ENCODE peak calls at places on chromosomes 5 and 9, in ten cellular contexts. One of them, this sample, is unnamed.

GRCh38 chr5:130323804-130324454 is 419.7 kb downstream of the CHSY3 start:
- DNase-seq in myocyte: peak
- DNase-seq in endothelial cell: no peak
- DNase-seq in AG04449: no peak
- DNase-seq in activated B cell treated with CpG ODN at 0.5 μM for 24 hours: no peak
- DNase-seq in COR-L47: no peak
- DNase-seq in chondrocyte: no peak
- DNase-seq in stimulated activated CD4-positive, alpha-beta T cell treated with anti-CD3 and anti-CD28 coated beads, Interleukin-15, amount 100 ng/mL, for 1 hour: no peak
- DNase-seq in tibial artery: no peak
- DNase-seq in aorta: no peak
- DNase-seq in this sample: no peak

GRCh38 chr5:43036856-43037711 is 3.0 kb downstream of the ANXA2R start:
- DNase-seq in activated B cell treated with CpG ODN at 0.5 μM for 24 hours: no peak
- DNase-seq in AG04449: no peak
- DNase-seq in endothelial cell: peak
- DNase-seq in chondrocyte: no peak
- DNase-seq in stimulated activated CD4-positive, alpha-beta T cell treated with anti-CD3 and anti-CD28 coated beads, Interleukin-15, amount 100 ng/mL, for 1 hour: no peak
- DNase-seq in aorta: no peak
- DNase-seq in myocyte: no peak
- DNase-seq in tibial artery: no peak
- DNase-seq in COR-L47: no peak
- DNase-seq in this sample: peak

GRCh38 chr5:172940242-172941066 is 18.8 kb upstream of the RPL26L1 start:
- DNase-seq in myocyte: no peak
- DNase-seq in endothelial cell: no peak
- DNase-seq in AG04449: no peak
- DNase-seq in aorta: peak
- DNase-seq in activated B cell treated with CpG ODN at 0.5 μM for 24 hours: no peak
- DNase-seq in tibial artery: no peak
- DNase-seq in stimulated activated CD4-positive, alpha-beta T cell treated with anti-CD3 and anti-CD28 coated beads, Interleukin-15, amount 100 ng/mL, for 1 hour: no peak
- DNase-seq in chondrocyte: peak
- DNase-seq in COR-L47: no peak
- DNase-seq in this sample: peak

GRCh38 chr9:136537896-136538598 is 7.8 kb downstream of the NOTCH1 start:
- DNase-seq in AG04449: no peak
- DNase-seq in chondrocyte: no peak
- DNase-seq in COR-L47: no peak
- DNase-seq in tibial artery: no peak
- DNase-seq in activated B cell treated with CpG ODN at 0.5 μM for 24 hours: no peak
- DNase-seq in myocyte: no peak
- DNase-seq in endothelial cell: no peak
- DNase-seq in stimulated activated CD4-positive, alpha-beta T cell treated with anti-CD3 and anti-CD28 coated beads, Interleukin-15, amount 100 ng/mL, for 1 hour: no peak
- DNase-seq in aorta: no peak
- DNase-seq in this sample: no peak

GRCh38 chr9:16386579-16387077 is 483.8 kb downstream of the BNC2 start:
- DNase-seq in aorta: no peak
- DNase-seq in endothelial cell: no peak
- DNase-seq in stimulated activated CD4-positive, alpha-beta T cell treated with anti-CD3 and anti-CD28 coated beads, Interleukin-15, amount 100 ng/mL, for 1 hour: no peak
- DNase-seq in tibial artery: no peak
- DNase-seq in activated B cell treated with CpG ODN at 0.5 μM for 24 hours: no peak
- DNase-seq in chondrocyte: no peak
- DNase-seq in myocyte: no peak
- DNase-seq in COR-L47: no peak
- DNase-seq in AG04449: no peak
- DNase-seq in this sample: no peak

GRCh38 chr5:26833596-26833995 is 204.8 kb downstream of the CDH9 start:
- DNase-seq in COR-L47: no peak
- DNase-seq in endothelial cell: no peak
- DNase-seq in AG04449: no peak
- DNase-seq in aorta: no peak
- DNase-seq in chondrocyte: no peak
- DNase-seq in stimulated activated CD4-positive, alpha-beta T cell treated with anti-CD3 and anti-CD28 coated beads, Interleukin-15, amount 100 ng/mL, for 1 hour: no peak
- DNase-seq in myocyte: peak
- DNase-seq in activated B cell treated with CpG ODN at 0.5 μM for 24 hours: no peak
- DNase-seq in tibial artery: no peak
- DNase-seq in this sample: no peak

GRCh38 chr5:126970517-126971017 is 59.8 kb downstream of the MARCHF3 start:
- DNase-seq in tibial artery: no peak
- DNase-seq in activated B cell treated with CpG ODN at 0.5 μM for 24 hours: no peak
- DNase-seq in myocyte: peak
- DNase-seq in AG04449: peak
- DNase-seq in chondrocyte: no peak
- DNase-seq in aorta: no peak
- DNase-seq in stimulated activated CD4-positive, alpha-beta T cell treated with anti-CD3 and anti-CD28 coated beads, Interleukin-15, amount 100 ng/mL, for 1 hour: no peak
- DNase-seq in COR-L47: no peak
- DNase-seq in endothelial cell: no peak
- DNase-seq in this sample: no peak

GRCh38 chr9:76369583-76369982 is 24.6 kb downstream of the RFK start:
- DNase-seq in tibial artery: no peak
- DNase-seq in endothelial cell: no peak
- DNase-seq in activated B cell treated with CpG ODN at 0.5 μM for 24 hours: no peak
- DNase-seq in COR-L47: peak
- DNase-seq in AG04449: no peak
- DNase-seq in myocyte: peak
- DNase-seq in chondrocyte: no peak
- DNase-seq in stimulated activated CD4-positive, alpha-beta T cell treated with anti-CD3 and anti-CD28 coated beads, Interleukin-15, amount 100 ng/mL, for 1 hour: no peak
- DNase-seq in aorta: no peak
- DNase-seq in this sample: no peak

GRCh38 chr5:96257904-96258303 is 175.1 kb downstream of the PCSK1 start:
- DNase-seq in chondrocyte: no peak
- DNase-seq in myocyte: no peak
- DNase-seq in AG04449: peak
- DNase-seq in activated B cell treated with CpG ODN at 0.5 μM for 24 hours: no peak
- DNase-seq in tibial artery: no peak
- DNase-seq in COR-L47: no peak
- DNase-seq in endothelial cell: no peak
- DNase-seq in stimulated activated CD4-positive, alpha-beta T cell treated with anti-CD3 and anti-CD28 coated beads, Interleukin-15, amount 100 ng/mL, for 1 hour: no peak
- DNase-seq in aorta: no peak
- DNase-seq in this sample: no peak

GRCh38 chr5:168652516-168652915 is 73.3 kb upstream of the PANK3 start:
- DNase-seq in AG04449: no peak
- DNase-seq in endothelial cell: no peak
- DNase-seq in COR-L47: no peak
- DNase-seq in aorta: no peak
- DNase-seq in chondrocyte: no peak
- DNase-seq in stimulated activated CD4-positive, alpha-beta T cell treated with anti-CD3 and anti-CD28 coated beads, Interleukin-15, amount 100 ng/mL, for 1 hour: no peak
- DNase-seq in activated B cell treated with CpG ODN at 0.5 μM for 24 hours: no peak
- DNase-seq in tibial artery: no peak
- DNase-seq in myocyte: no peak
- DNase-seq in this sample: no peak

GRCh38 chr5:149611327-149611726 is 30.0 kb downstream of the ARHGEF37 start:
- DNase-seq in activated B cell treated with CpG ODN at 0.5 μM for 24 hours: no peak
- DNase-seq in stimulated activated CD4-positive, alpha-beta T cell treated with anti-CD3 and anti-CD28 coated beads, Interleukin-15, amount 100 ng/mL, for 1 hour: no peak
- DNase-seq in endothelial cell: no peak
- DNase-seq in tibial artery: no peak
- DNase-seq in COR-L47: no peak
- DNase-seq in chondrocyte: no peak
- DNase-seq in aorta: no peak
- DNase-seq in myocyte: peak
- DNase-seq in AG04449: no peak
- DNase-seq in this sample: no peak